ENCODE peak calls at places on chromosomes 13 and 19, in five cellular contexts. One of them, this sample, is unnamed. For H3K9me3, the result is how much of the 10 kb centered on the place peaks cover.

GRCh38 chr19:7852851-7853759 is 21.1 kb downstream of the PRR36 start:
- DNase-seq in H9: peak
- DNase-seq in H1: no peak
- DNase-seq in trophoblast cell: peak
- DNase-seq in neuronal stem cell: peak
- DNase-seq in this sample: peak

GRCh38 chr13:110258876-110259631 is 47.9 kb downstream of the COL4A1 start:
- DNase-seq in H9: no peak
- DNase-seq in neuronal stem cell: no peak
- DNase-seq in trophoblast cell: no peak
- DNase-seq in H1: no peak
- DNase-seq in this sample: no peak

GRCh38 chr19:49833594-49833993 is 15.5 kb downstream of the MED25 start:
- DNase-seq in H9: no peak
- DNase-seq in neuronal stem cell: no peak
- DNase-seq in trophoblast cell: no peak
- DNase-seq in H1: no peak
- DNase-seq in this sample: no peak

GRCh38 chr19:13839193-13839937 is 37.6 kb upstream of the NANOS3 start:
- DNase-seq in H9: peak
- DNase-seq in H1: no peak
- DNase-seq in neuronal stem cell: no peak
- DNase-seq in trophoblast cell: peak
- DNase-seq in this sample: peak

GRCh38 chr19:46736544-46737274 is 9.1 kb upstream of the FKRP start:
- DNase-seq in H9: no peak
- DNase-seq in H1: no peak
- DNase-seq in neuronal stem cell: no peak
- DNase-seq in trophoblast cell: no peak
- DNase-seq in this sample: no peak

GRCh38 chr19:17333611-17334413 is 843 bp downstream of the ANO8 start:
- DNase-seq in H1: no peak
- DNase-seq in trophoblast cell: peak
- DNase-seq in H9: peak
- DNase-seq in neuronal stem cell: no peak
- DNase-seq in this sample: peak

GRCh38 chr19:2428027-2428690 is 773 bp upstream of the TIMM13 start:
- DNase-seq in neuronal stem cell: no peak
- DNase-seq in trophoblast cell: peak
- DNase-seq in H1: no peak
- DNase-seq in H9: peak
- DNase-seq in this sample: no peak

GRCh38 chr13:90594694-90595093 is 752.8 kb upstream of the MIR17HG start:
- DNase-seq in H9: no peak
- DNase-seq in trophoblast cell: no peak
- DNase-seq in H1: no peak
- DNase-seq in neuronal stem cell: no peak
- DNase-seq in this sample: peak

GRCh38 chr19:54179921-54180452 is 7.0 kb upstream of the TMC4 start:
- DNase-seq in neuronal stem cell: peak
- DNase-seq in trophoblast cell: peak
- DNase-seq in H9: peak
- DNase-seq in H1: peak
- DNase-seq in this sample: peak

GRCh38 chr19:47494211-47494547 is 10.2 kb upstream of the KPTN start:
- DNase-seq in neuronal stem cell: no peak
- DNase-seq in H9: no peak
- DNase-seq in trophoblast cell: no peak
- DNase-seq in H1: no peak
- DNase-seq in this sample: no peak

GRCh38 chr19:53285087-53285486 is 17.6 kb upstream of the VN1R4 start:
- DNase-seq in neuronal stem cell: no peak
- DNase-seq in trophoblast cell: no peak
- DNase-seq in H1: no peak
- DNase-seq in H9: no peak
- DNase-seq in this sample: no peak

GRCh38 chr13:30323524-30323923 is 16.2 kb upstream of the KATNAL1 start:
- DNase-seq in trophoblast cell: no peak
- DNase-seq in H1: no peak
- DNase-seq in neuronal stem cell: no peak
- DNase-seq in H9: no peak
- DNase-seq in this sample: no peak

GRCh38 chr19:2270157-2270571 is 11.8 kb downstream of the PEAK3 start:
- DNase-seq in neuronal stem cell: no peak
- DNase-seq in trophoblast cell: peak
- DNase-seq in H9: no peak
- DNase-seq in H1: no peak
- DNase-seq in this sample: no peak

GRCh38 chr19:55344444-55344843 is 4.8 kb downstream of the KMT5C start:
- DNase-seq in H9: no peak
- DNase-seq in trophoblast cell: peak
- DNase-seq in neuronal stem cell: no peak
- DNase-seq in H1: no peak
- DNase-seq in this sample: no peak

GRCh38 chr19:17751103-17751911 is at the start of gene FCHO1:
- DNase-seq in neuronal stem cell: no peak
- DNase-seq in trophoblast cell: no peak
- DNase-seq in H1: no peak
- DNase-seq in H9: no peak
- DNase-seq in this sample: no peak

GRCh38 chr19:10408511-10409291 is 5.4 kb upstream of the CDC37 start:
- DNase-seq in trophoblast cell: no peak
- DNase-seq in H1: no peak
- DNase-seq in H9: no peak
- DNase-seq in neuronal stem cell: no peak
- DNase-seq in this sample: no peak

GRCh38 chr19:16921766-16922591 is 33.2 kb downstream of the F2RL3 start:
- DNase-seq in trophoblast cell: no peak
- DNase-seq in H1: no peak
- DNase-seq in neuronal stem cell: no peak
- DNase-seq in H9: no peak
- DNase-seq in this sample: no peak

GRCh38 chr19:40521276-40521675 is 54.5 kb downstream of the SPTBN4 start:
- DNase-seq in trophoblast cell: peak
- DNase-seq in H9: no peak
- DNase-seq in neuronal stem cell: no peak
- DNase-seq in H1: no peak
- DNase-seq in this sample: peak

DNA sequence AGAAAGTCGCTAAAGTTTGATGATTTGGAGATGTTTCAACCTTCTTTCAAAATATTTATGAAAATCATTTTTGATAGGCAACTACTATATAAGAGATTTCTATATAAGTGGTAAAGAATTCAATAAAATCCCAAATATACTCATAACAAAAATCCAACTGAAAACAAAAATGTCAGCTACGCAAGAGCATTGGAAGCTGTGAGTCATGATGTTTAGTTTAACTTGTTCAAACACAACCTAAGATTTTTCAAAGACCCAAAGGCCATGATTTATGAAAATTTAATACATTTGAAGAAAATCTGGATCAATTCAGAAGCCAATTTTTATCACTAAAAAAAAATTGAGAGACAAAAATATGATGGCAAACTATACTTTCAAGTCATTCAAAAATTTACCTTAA is 226.6 kb downstream of the MZT1 start:
- DNase-seq in H9: no peak
- DNase-seq in H1: no peak
- DNase-seq in trophoblast cell: no peak
- DNase-seq in neuronal stem cell: no peak
- DNase-seq in this sample: no peak
- H2BK12ac ChIP-seq in H9: no peak
- H2BK12ac ChIP-seq in H1: no peak
- H2BK12ac ChIP-seq in trophoblast cell: no peak
- H2BK12ac ChIP-seq in neuronal stem cell: no peak
- H2BK12ac ChIP-seq in this sample: no peak

GRCh38 chr13:44575741-44576395 is at the start of gene TSC22D1:
- DNase-seq in H1: no peak
- DNase-seq in trophoblast cell: peak
- DNase-seq in neuronal stem cell: no peak
- DNase-seq in H9: peak
- DNase-seq in this sample: peak
- H2AK5ac ChIP-seq in H1: no peak
- H2AK5ac ChIP-seq in trophoblast cell: peak
- H2AK5ac ChIP-seq in neuronal stem cell: peak
- H2AK5ac ChIP-seq in H9: no peak
- H2AK5ac ChIP-seq in this sample: peak

DNA sequence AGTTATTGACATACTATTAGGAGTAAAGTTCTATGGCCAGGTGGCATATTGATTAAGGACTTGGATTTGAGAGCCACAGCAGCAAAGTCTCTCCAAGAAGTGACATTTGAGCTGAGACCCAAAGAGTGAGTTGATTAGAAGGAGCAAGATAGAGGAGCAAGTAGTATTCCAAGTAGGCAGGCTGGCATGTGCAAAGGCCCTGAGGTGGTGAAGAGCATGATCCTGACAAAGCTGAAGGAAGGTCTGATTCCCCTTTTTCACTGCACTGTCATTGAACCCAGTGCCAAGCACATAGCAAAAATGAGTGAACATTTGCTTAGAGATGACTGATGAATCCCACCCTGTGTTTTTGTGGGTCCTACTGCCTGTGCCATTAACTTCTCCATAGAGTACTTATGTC is 4.7 kb downstream of the ZNF543 start:
- DNase-seq in trophoblast cell: no peak
- DNase-seq in H1: no peak
- DNase-seq in neuronal stem cell: no peak
- DNase-seq in H9: no peak
- DNase-seq in this sample: no peak
- H3K9me3 ChIP-seq in trophoblast cell: under half
- H3K9me3 ChIP-seq in H1: under half
- H3K9me3 ChIP-seq in neuronal stem cell: under half
- H3K9me3 ChIP-seq in H9: under half
- H3K9me3 ChIP-seq in this sample: under half

GRCh38 chr13:38993381-38993780 is 2.8 kb upstream of the STOML3 start:
- DNase-seq in H9: no peak
- DNase-seq in neuronal stem cell: no peak
- DNase-seq in trophoblast cell: peak
- DNase-seq in H1: no peak
- DNase-seq in this sample: no peak

GRCh38 chr13:38990693-38991092 is at the start of gene STOML3:
- DNase-seq in neuronal stem cell: no peak
- DNase-seq in H9: no peak
- DNase-seq in H1: no peak
- DNase-seq in trophoblast cell: peak
- DNase-seq in this sample: no peak
- H2BK12ac ChIP-seq in neuronal stem cell: no peak
- H2BK12ac ChIP-seq in H9: no peak
- H2BK12ac ChIP-seq in H1: no peak
- H2BK12ac ChIP-seq in trophoblast cell: no peak
- H2BK12ac ChIP-seq in this sample: no peak